ENCODE peak calls at places on chromosome 19, in four cellular contexts. U is NCI-H774, T is ACHN, J is cardiac muscle cell. I is an unnamed sample.

GRCh38 chr19:13095934-13096890 is 6.4 kb downstream of the LYL1 start:
- DNase-seq in T (no peak), J (no peak), U (no peak), I (peak)

GRCh38 chr19:52689804-52690394 is 44.9 kb downstream of the ZNF611 start:
- DNase-seq in T (no peak), U (no peak), J (peak), I (peak)

GRCh38 chr19:21765151-21765550 is 2.2 kb downstream of the ZNF100 start:
- DNase-seq in J (no peak), U (no peak), T (no peak), I (no peak)

GRCh38 chr19:1324792-1325567 is 39.3 kb downstream of the EFNA2 start:
- DNase-seq in J (peak), U (peak), T (peak), I (peak)

GRCh38 chr19:42250666-42251531 is 4.0 kb downstream of the ERF start:
- DNase-seq in J (peak), U (no peak), T (no peak), I (no peak)

GRCh38 chr19:12838182-12838890 is at the start of gene MAST1:
- DNase-seq in T (peak), J (peak), U (peak), I (peak)

GRCh38 chr19:38277969-38278680 is 13.8 kb downstream of the SPINT2 start:
- DNase-seq in U (no peak), T (no peak), J (peak), I (no peak)

GRCh38 chr19:47369923-47370625 is 21.0 kb downstream of the DHX34 start:
- DNase-seq in J (peak), T (no peak), U (no peak), I (peak)

GRCh38 chr19:17863520-17864182 is 3.9 kb downstream of the RPL18A start:
- DNase-seq in U (no peak), J (no peak), T (no peak), I (no peak)

GRCh38 chr19:18408053-18408476 is 10.6 kb upstream of the LRRC25 start:
- DNase-seq in T (peak), U (no peak), J (no peak), I (peak)

GRCh38 chr19:44908836-44909201 is 3.2 kb downstream of the APOE start:
- DNase-seq in T (no peak), U (no peak), J (no peak), I (no peak)

GRCh38 chr19:45507864-45508680 is 793 bp downstream of the VASP start:
- DNase-seq in U (peak), J (no peak), T (peak), I (peak)

GRCh38 chr19:30091856-30092255 is 149.8 kb downstream of the URI1 start:
- DNase-seq in U (no peak), T (no peak), J (no peak), I (no peak)

GRCh38 chr19:19170053-19170945 is at the start of gene MEF2B:
- DNase-seq in J (peak), U (peak), T (peak), I (peak)

GRCh38 chr19:6458695-6459355 is 767 bp downstream of the SLC25A23 start:
- DNase-seq in U (no peak), T (peak), J (no peak), I (no peak)

GRCh38 chr19:7808108-7808507 is 21.9 kb upstream of the EVI5L start:
- DNase-seq in T (no peak), J (no peak), U (no peak), I (no peak)

GRCh38 chr19:58558066-58558622 is at the start of gene UBE2M:
- DNase-seq in U (no peak), T (no peak), J (no peak), I (peak)

GRCh38 chr19:46571495-46571894 is 29.6 kb upstream of the CALM3 start:
- DNase-seq in U (no peak), T (peak), J (peak), I (peak)

GRCh38 chr19:2385053-2385721 is 25.1 kb downstream of the TMPRSS9 start:
- DNase-seq in U (peak), T (peak), J (peak), I (peak)

GRCh38 chr19:8323781-8324185 is 2.5 kb downstream of the RPS28 start:
- DNase-seq in U (no peak), J (no peak), T (no peak), I (peak)